ENCODE peak calls at places on chromosome 3, in five cellular contexts. M, B, C, R and E are unnamed samples.

GRCh38 chr3:155948476-155948875 is 78.0 kb downstream of the GMPS start:
- DNase-seq in M (no peak), R (no peak), C (no peak), B (no peak), E (no peak)

GRCh38 chr3:31661286-31661685 is 128.6 kb downstream of the STT3B start:
- DNase-seq in B (no peak), R (no peak), C (no peak), M (no peak), E (no peak)

GRCh38 chr3:185688808-185689207 is 102.7 kb downstream of the SENP2 start:
- DNase-seq in R (peak; percentile 95), M (peak; percentile 98), C (peak; percentile 50), B (no peak), E (peak; percentile 88)

GRCh38 chr3:143654906-143655305 is 193.4 kb downstream of the SLC9A9 start:
- DNase-seq in M (peak; percentile 16), C (no peak), B (no peak), R (peak; percentile 3), E (no peak)

GRCh38 chr3:39294446-39295183 is 14.8 kb upstream of the CX3CR1 start:
- DNase-seq in C (no peak), B (no peak), M (no peak), R (no peak), E (no peak)

GRCh38 chr3:42698216-42698910 is 4.2 kb downstream of the HHATL start:
- DNase-seq in C (peak; percentile 15), B (no peak), M (no peak), R (no peak), E (no peak)

GRCh38 chr3:70820397-70820796 is 508.0 kb upstream of the MDFIC2 start:
- DNase-seq in R (no peak), B (no peak), M (no peak), C (no peak), E (no peak)

GRCh38 chr3:42633544-42633943 is 20.0 kb upstream of the ZBTB47 start:
- DNase-seq in R (no peak), C (no peak), B (no peak), M (no peak), E (no peak)

GRCh38 chr3:122151480-122151879 is 32.0 kb upstream of the CASR start:
- DNase-seq in R (no peak), M (peak; percentile 49), B (no peak), C (no peak), E (no peak)

GRCh38 chr3:31710123-31710841 is 177.6 kb downstream of the STT3B start:
- DNase-seq in R (no peak), C (peak; percentile 56), M (no peak), B (no peak), E (no peak)

GRCh38 chr3:149567307-149567861 is 90.4 kb downstream of the WWTR1 start:
- DNase-seq in C (no peak), B (no peak), R (no peak), M (no peak), E (no peak)

GRCh38 chr3:190593075-190593474 is 79.2 kb downstream of the IL1RAP start:
- DNase-seq in C (no peak), R (no peak), B (no peak), M (no peak), E (no peak)

GRCh38 chr3:43627360-43627759 is 5.5 kb upstream of the ANO10 start:
- DNase-seq in R (no peak), M (no peak), C (no peak), B (no peak), E (no peak)

GRCh38 chr3:150084128-150084527 is 113.4 kb upstream of the PFN2 start:
- DNase-seq in R (no peak), M (no peak), B (no peak), C (no peak), E (no peak)

GRCh38 chr3:152611905-152612304 is 223.0 kb upstream of the P2RY1 start:
- DNase-seq in M (no peak), B (no peak), C (no peak), R (no peak), E (no peak)

GRCh38 chr3:25137606-25138005 is 290.5 kb upstream of the RARB start:
- DNase-seq in M (no peak), R (no peak), B (no peak), C (no peak), E (no peak)